ENCODE peak calls at places on chromosome 6, in eight cellular contexts. O is natural killer cell, Q is tibial nerve, Z is fibroblast of pulmonary artery, D is lower lobe of right lung, T is dorsolateral prefrontal cortex, M is A549, L is nephron progenitor cell. U is an unnamed sample.

GRCh38 chr6:119163006-119163405 is 84.5 kb upstream of the FAM184A start:
- DNase-seq in Z (no peak), T (no peak), D (no peak), L (no peak), O (no peak), Q (no peak), M (no peak), U (no peak)

GRCh38 chr6:22451960-22452359 is 117.4 kb upstream of the HDGFL1 start:
- DNase-seq in O (no peak), L (no peak), Q (no peak), M (no peak), T (no peak), D (no peak), Z (no peak), U (no peak)

GRCh38 chr6:6610031-6610591 is 21.6 kb downstream of the LY86 start:
- DNase-seq in O (peak; percentile 51), Z (no peak), D (no peak), L (no peak), T (no peak), Q (no peak), M (no peak), U (peak; percentile 48)

GRCh38 chr6:38387994-38388393 is 251.7 kb downstream of the BTBD9 start:
- DNase-seq in D (no peak), M (no peak), Q (no peak), Z (peak; percentile 66), T (no peak), O (no peak), L (no peak), U (no peak)

GRCh38 chr6:74161380-74161779 is 465.4 kb downstream of the CD109 start:
- DNase-seq in Q (no peak), O (no peak), Z (no peak), L (no peak), M (no peak), T (no peak), D (no peak), U (no peak)

GRCh38 chr6:75609639-75610590 is 8.2 kb downstream of the SENP6 start:
- DNase-seq in M (no peak), O (no peak), Z (no peak), D (no peak), T (no peak), L (no peak), Q (no peak), U (no peak)

GRCh38 chr6:167568407-167569024 is 243.6 kb downstream of the TTLL2 start:
- DNase-seq in Q (no peak), Z (no peak), O (no peak), M (no peak), T (no peak), D (no peak), L (no peak), U (no peak)

GRCh38 chr6:25883991-25884390 is 9.9 kb upstream of the SLC17A3 start:
- DNase-seq in Q (no peak), M (peak; percentile 6), T (no peak), L (no peak), O (no peak), D (no peak), Z (peak; percentile 87), U (no peak)

GRCh38 chr6:114282268-114282667 is 60.6 kb downstream of the HS3ST5 start:
- DNase-seq in M (no peak), T (no peak), Q (no peak), Z (no peak), O (no peak), D (no peak), L (no peak), U (no peak)

GRCh38 chr6:73152556-73152955 is 72.7 kb downstream of the KHDC1L start:
- DNase-seq in L (no peak), Q (no peak), Z (no peak), O (no peak), M (no peak), T (no peak), D (no peak), U (no peak)

GRCh38 chr6:14635195-14635594 is 517.6 kb downstream of the CD83 start:
- DNase-seq in L (no peak), Z (no peak), T (no peak), Q (no peak), O (no peak), M (no peak), D (no peak), U (no peak)

GRCh38 chr6:128252293-128253176 is 267.9 kb downstream of the PTPRK start:
- DNase-seq in Q (no peak), D (no peak), T (no peak), L (no peak), O (no peak), M (no peak), Z (no peak), U (no peak)

GRCh38 chr6:30156262-30156599 is 4.8 kb downstream of the TRIM10 start:
- DNase-seq in Z (peak; percentile 79), M (peak; percentile 25), D (no peak), T (no peak), L (no peak), Q (no peak), O (no peak), U (no peak)

GRCh38 chr6:16257999-16258708 is 19.8 kb downstream of the GMPR start:
- DNase-seq in Z (peak; percentile 34), D (no peak), Q (no peak), O (no peak), L (no peak), T (no peak), M (no peak), U (no peak)

GRCh38 chr6:149929422-149929821 is 6.5 kb upstream of the RAET1G start:
- DNase-seq in M (no peak), Q (no peak), Z (no peak), D (no peak), T (no peak), L (peak; percentile 34), O (peak; percentile 9), U (no peak)

GRCh38 chr6:108441141-108441540 is 119.6 kb upstream of the FOXO3 start:
- DNase-seq in Z (peak; percentile 19), D (no peak), L (no peak), T (no peak), Q (no peak), M (no peak), O (no peak), U (no peak)

GRCh38 chr6:161204866-161205557 is 68.8 kb downstream of the AGPAT4 start:
- DNase-seq in D (no peak), T (no peak), O (no peak), Q (no peak), L (no peak), M (no peak), Z (no peak), U (no peak)

GRCh38 chr6:161044335-161044734 is 52.8 kb downstream of the MAP3K4 start:
- DNase-seq in T (no peak), L (no peak), Z (no peak), D (no peak), M (no peak), O (no peak), Q (no peak), U (no peak)

GRCh38 chr6:118808794-118809668 is 84.9 kb upstream of the ASF1A start:
- DNase-seq in L (no peak), Q (no peak), O (no peak), M (no peak), T (no peak), D (peak; percentile 49), Z (peak; percentile 39), U (no peak)

GRCh38 chr6:11025911-11026635 is 18.0 kb downstream of the ELOVL2 start:
- DNase-seq in Q (no peak), T (no peak), O (no peak), Z (no peak), M (no peak), L (no peak), D (no peak), U (no peak)

GRCh38 chr6:104591573-104592334 is 268.0 kb downstream of the HACE1 start:
- DNase-seq in Z (peak; percentile 72), D (no peak), M (no peak), L (no peak), Q (no peak), T (no peak), O (no peak), U (no peak)

DNA sequence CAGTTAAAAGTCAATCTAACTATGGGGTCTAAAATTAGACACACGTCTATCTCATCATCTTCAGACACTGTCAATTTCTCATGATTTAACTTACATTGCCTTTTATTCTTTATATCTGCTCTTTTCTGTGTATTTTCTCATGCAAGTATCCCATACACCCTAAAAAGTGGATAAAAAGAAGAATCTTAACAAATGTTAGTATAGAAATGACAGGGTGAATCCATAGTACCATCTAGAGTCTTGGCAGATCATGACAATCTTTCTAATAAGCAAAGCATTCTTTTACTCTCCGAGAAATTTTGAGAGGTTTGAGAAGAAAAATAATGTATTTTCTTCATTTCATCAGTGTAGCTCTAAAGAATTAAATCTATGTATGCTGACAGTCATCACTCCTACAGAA is 382.7 kb downstream of the C6orf118 start:
- DNase-seq in D (no peak), Z (no peak), T (no peak), L (no peak), M (no peak), Q (no peak), O (no peak), U (no peak)
- TF ChIP-seq CTCF in D (no peak), Z (no peak), T (peak; percentile 44), L (no peak), M (no peak), Q (no peak), O (no peak), U (no peak)

GRCh38 chr6:166346995-166347394 is 4.7 kb upstream of the SFT2D1 start:
- DNase-seq in M (no peak), Q (no peak), D (no peak), L (no peak), Z (no peak), O (no peak), T (no peak), U (no peak)
- TF ChIP-seq CTCF in M (no peak), Q (no peak), D (no peak), L (no peak), Z (no peak), O (no peak), T (no peak), U (no peak)

GRCh38 chr6:155125916-155126315 is 130.8 kb downstream of the TIAM2 start:
- DNase-seq in L (no peak), O (no peak), T (no peak), Q (no peak), Z (no peak), D (no peak), M (no peak), U (no peak)
- TF ChIP-seq CTCF in L (no peak), O (no peak), T (no peak), Q (no peak), Z (no peak), D (no peak), M (no peak), U (no peak)

GRCh38 chr6:70668499-70668812 is 773 bp downstream of the SMAP1 start:
- DNase-seq in M (peak; percentile 49), Z (peak; percentile 29), T (no peak), D (no peak), Q (no peak), L (no peak), O (no peak), U (no peak)

GRCh38 chr6:70669133-70669532 is 1.4 kb downstream of the SMAP1 start:
- DNase-seq in O (no peak), M (no peak), Q (no peak), D (no peak), L (no peak), Z (no peak), T (no peak), U (no peak)

GRCh38 chr6:70666726-70667125 is 957 bp upstream of the SMAP1 start:
- DNase-seq in T (no peak), D (no peak), M (no peak), O (no peak), Q (no peak), Z (no peak), L (no peak), U (no peak)

GRCh38 chr6:70667256-70667710 is 400 bp upstream of the SMAP1 start:
- DNase-seq in M (no peak), L (no peak), T (no peak), Q (no peak), D (no peak), O (no peak), Z (no peak), U (no peak)

GRCh38 chr6:70667711-70668498 is at the start of gene SMAP1:
- DNase-seq in L (peak; percentile 94), O (peak; percentile 87), D (peak; percentile 97), Q (peak; percentile 83), M (peak; percentile 77), T (peak; percentile 93), Z (peak; percentile 90), U (peak; percentile 94)
- TF ChIP-seq CTCF in L (peak; percentile 25), O (no peak), D (no peak), Q (no peak), M (no peak), T (no peak), Z (no peak), U (no peak)